ENCODE peak calls at places on chromosome 9, in eight cellular contexts. J is fibroblast of lung; X is CD4-positive, alpha-beta T cell; L is astrocyte of the cerebellum; K is A549; P is cardiac muscle cell; S is neural progenitor cell; Y is progenitor cell of endocrine pancreas. O is an unnamed sample.

GRCh38 chr9:5110867-5111681 is 74.4 kb downstream of the INSL6 start:
- DNase-seq in J (no peak), X (no peak), L (no peak), K (no peak), P (no peak), S (no peak), Y (no peak), O (no peak)

GRCh38 chr9:132547976-132548730 is 34.3 kb upstream of the BARHL1 start:
- DNase-seq in J (no peak), X (no peak), L (no peak), K (no peak), P (no peak), S (no peak), Y (no peak), O (no peak)

GRCh38 chr9:5587024-5587423 is 41.9 kb upstream of the RIC1 start:
- DNase-seq in J (peak; percentile 86), X (no peak), L (no peak), K (no peak), P (peak; percentile 67), S (no peak), Y (no peak), O (no peak)

GRCh38 chr9:89996717-89997116 is 391.9 kb downstream of the GADD45G start:
- DNase-seq in J (peak; percentile 22), X (no peak), L (no peak), K (peak; percentile 44), P (no peak), S (no peak), Y (no peak), O (no peak)

GRCh38 chr9:99964336-99964735 is 57.9 kb downstream of the STX17 start:
- DNase-seq in J (no peak), X (no peak), L (no peak), K (no peak), P (no peak), S (no peak), Y (no peak), O (no peak)

GRCh38 chr9:17856995-17857394 is 278.1 kb downstream of the SH3GL2 start:
- DNase-seq in J (no peak), X (no peak), L (no peak), K (no peak), P (no peak), S (no peak), Y (no peak), O (no peak)

GRCh38 chr9:9412241-9412640 is 1200.6 kb downstream of the PTPRD start:
- DNase-seq in J (no peak), X (no peak), L (no peak), K (no peak), P (no peak), S (no peak), Y (no peak), O (no peak)

GRCh38 chr9:79471577-79472543 is 99.9 kb upstream of the TLE4 start:
- DNase-seq in J (peak; percentile 50), X (peak; percentile 16), L (no peak), K (no peak), P (peak; percentile 65), S (peak; percentile 39), Y (no peak), O (no peak)

GRCh38 chr9:106596984-106597383 is 266.0 kb upstream of the ZNF462 start:
- DNase-seq in J (no peak), X (no peak), L (no peak), K (no peak), P (no peak), S (no peak), Y (no peak), O (no peak)

GRCh38 chr9:87684627-87685204 is 41.2 kb upstream of the CTSL start:
- DNase-seq in J (peak; percentile 46), X (no peak), L (no peak), K (peak; percentile 44), P (peak; percentile 50), S (peak; percentile 61), Y (peak; percentile 44), O (no peak)

GRCh38 chr9:93577940-93578682 is 1.7 kb downstream of the PHF2 start:
- DNase-seq in J (no peak), X (no peak), L (no peak), K (no peak), P (no peak), S (no peak), Y (no peak), O (no peak)

GRCh38 chr9:71756753-71757152 is 11.6 kb downstream of the CEMIP2 start:
- DNase-seq in J (no peak), X (no peak), L (no peak), K (no peak), P (no peak), S (peak; percentile 49), Y (no peak), O (no peak)

GRCh38 chr9:134051319-134051718 is 16.5 kb downstream of the BRD3 start:
- DNase-seq in J (no peak), X (no peak), L (no peak), K (no peak), P (no peak), S (no peak), Y (no peak), O (no peak)

GRCh38 chr9:87497080-87497603 is 525 bp upstream of the DAPK1 start:
- DNase-seq in J (no peak), X (no peak), L (no peak), K (no peak), P (no peak), S (peak; percentile 14), Y (no peak), O (no peak)

GRCh38 chr9:4640027-4640426 is 22.1 kb upstream of the PLPP6 start:
- DNase-seq in J (peak; percentile 17), X (peak; percentile 51), L (peak; percentile 22), K (peak; percentile 21), P (peak; percentile 46), S (peak; percentile 48), Y (no peak), O (no peak)

DNA sequence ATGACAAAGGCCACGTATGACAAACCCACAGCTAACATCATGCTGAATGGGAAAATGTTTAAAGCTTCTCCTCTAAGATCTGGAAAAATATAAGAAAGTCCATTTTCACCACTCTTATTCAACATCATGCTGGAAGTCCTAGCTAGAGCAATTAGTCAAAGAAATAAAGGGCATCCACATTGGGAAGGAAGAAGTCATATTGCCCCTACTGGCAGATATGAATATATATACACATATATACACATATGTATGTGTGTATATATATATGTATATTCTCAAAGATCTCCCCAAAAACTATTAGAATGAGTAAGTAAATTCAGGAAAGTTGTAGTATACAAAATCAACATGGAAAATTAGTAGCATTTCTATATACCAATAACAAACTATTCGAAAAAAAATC is 17.1 kb downstream of the APBA1 start:
- DNase-seq in J (no peak), X (no peak), L (no peak), K (no peak), P (no peak), S (no peak), Y (no peak), O (no peak)
- TF ChIP-seq CTCF in J (no peak), X (no peak), L (no peak), K (no peak), P (no peak), S (no peak), Y (no peak), O (no peak)

GRCh38 chr9:116149844-116150243 is 3.7 kb upstream of the PAPPA start:
- DNase-seq in J (peak; percentile 37), X (no peak), L (no peak), K (peak; percentile 76), P (no peak), S (peak; percentile 64), Y (no peak), O (no peak)
- TF ChIP-seq CTCF in J (peak; percentile 50), X (no peak), L (peak; percentile 68), K (peak; percentile 46), P (peak; percentile 67), S (peak; percentile 88), Y (peak; percentile 81), O (no peak)

GRCh38 chr9:83023151-83023550 is 39.8 kb downstream of the RASEF start:
- DNase-seq in J (no peak), X (no peak), L (no peak), K (no peak), P (no peak), S (no peak), Y (no peak), O (no peak)

GRCh38 chr9:83015897-83016296 is 47.0 kb downstream of the RASEF start:
- DNase-seq in J (no peak), X (no peak), L (no peak), K (no peak), P (no peak), S (no peak), Y (no peak), O (no peak)

GRCh38 chr9:83020864-83021263 is 42.1 kb downstream of the RASEF start:
- DNase-seq in J (no peak), X (no peak), L (no peak), K (no peak), P (no peak), S (no peak), Y (no peak), O (no peak)

GRCh38 chr9:83020327-83020726 is 42.6 kb downstream of the RASEF start:
- DNase-seq in J (no peak), X (no peak), L (no peak), K (no peak), P (no peak), S (no peak), Y (no peak), O (no peak)

DNA sequence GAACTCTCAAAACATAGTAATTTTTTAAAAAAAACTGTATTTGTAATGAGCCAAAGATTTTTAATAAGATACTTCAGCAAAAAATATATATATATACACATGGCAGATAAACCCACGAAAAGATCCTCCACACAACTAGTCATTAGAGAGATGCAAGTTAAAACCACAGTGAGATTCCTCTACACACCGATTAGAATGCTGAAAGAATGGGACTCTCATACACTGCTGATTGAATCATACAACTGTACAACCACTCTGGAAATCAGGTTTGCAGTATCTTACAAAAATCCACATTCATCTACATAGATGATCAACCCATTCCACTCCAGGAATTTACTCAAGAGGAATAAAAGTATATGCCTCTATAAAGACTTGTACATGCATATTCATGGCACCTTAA is 43.7 kb downstream of the RASEF start:
- DNase-seq in J (no peak), X (no peak), L (no peak), K (no peak), P (no peak), S (no peak), Y (no peak), O (no peak)
- TF ChIP-seq CTCF in J (no peak), X (no peak), L (no peak), K (no peak), P (no peak), S (no peak), Y (no peak), O (no peak)

GRCh38 chr9:125755340-125755739 is 8.2 kb downstream of the PBX3 start:
- DNase-seq in J (no peak), X (no peak), L (peak; percentile 35), K (no peak), P (no peak), S (peak; percentile 52), Y (no peak), O (no peak)
- TF ChIP-seq CTCF in J (no peak), X (no peak), L (no peak), K (no peak), P (no peak), S (no peak), Y (no peak), O (no peak)

DNA sequence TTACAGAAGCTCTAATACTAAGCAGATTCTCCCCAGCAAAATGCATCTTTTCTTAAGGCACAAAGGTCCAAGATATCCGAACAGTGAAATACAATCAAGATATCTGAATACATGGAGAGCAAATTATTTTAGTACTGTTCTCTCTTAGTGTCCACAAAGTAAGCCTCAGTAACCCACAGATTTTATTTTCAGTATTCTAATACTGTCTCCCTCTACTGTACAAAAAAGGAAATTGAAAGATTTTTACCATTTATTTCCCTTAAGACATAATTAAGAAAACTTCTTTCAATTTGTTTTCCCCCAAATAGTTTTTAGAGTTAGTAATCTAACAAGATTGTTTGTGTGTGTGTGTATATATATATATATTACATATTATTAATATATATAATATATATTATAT is 24.7 kb upstream of the NOL6 start:
- DNase-seq in J (peak; percentile 42), X (no peak), L (no peak), K (no peak), P (peak; percentile 23), S (no peak), Y (no peak), O (no peak)
- TF ChIP-seq CTCF in J (no peak), X (peak; percentile 42), L (peak; percentile 17), K (peak; percentile 36), P (peak; percentile 35), S (peak; percentile 29), Y (peak; percentile 35), O (no peak)